ENCODE peak calls at places on chromosomes 7 and 10, in seven cellular contexts. N is heart right ventricle; Q is Karpas-422; X is naive thymus-derived CD8-positive, alpha-beta T cell; O is left ventricle myocardium inferior; K is ELR; J is mesothelial cell of epicardium. B is an unnamed sample.

GRCh38 chr10:69721690-69722310 is 79.9 kb upstream of the COL13A1 start:
- DNase-seq in N (peak), Q (no peak), X (no peak), O (peak), K (no peak), J (no peak), B (peak)

GRCh38 chr10:76428541-76429330 is 997.3 kb downstream of the LRMDA start:
- DNase-seq in N (no peak), Q (no peak), X (no peak), O (no peak), K (peak), J (no peak), B (no peak)

GRCh38 chr7:115973381-115973780 is 57.2 kb downstream of the TFEC start:
- DNase-seq in N (no peak), Q (no peak), X (no peak), O (no peak), K (no peak), J (no peak), B (no peak)

GRCh38 chr7:94041529-94041928 is 37.4 kb upstream of the BET1 start:
- DNase-seq in N (no peak), Q (no peak), X (no peak), O (no peak), K (peak), J (no peak), B (no peak)

GRCh38 chr7:27697861-27698430 is 35.3 kb upstream of the HIBADH start:
- DNase-seq in N (no peak), Q (peak), X (no peak), O (no peak), K (peak), J (no peak), B (peak)

GRCh38 chr7:83934118-83934734 is 260.4 kb downstream of the SEMA3A start:
- DNase-seq in N (no peak), Q (peak), X (no peak), O (no peak), K (peak), J (no peak), B (no peak)

GRCh38 chr7:47638679-47639306 is 56.9 kb upstream of the TNS3 start:
- DNase-seq in N (no peak), Q (no peak), X (no peak), O (no peak), K (no peak), J (no peak), B (peak)

GRCh38 chr10:117360016-117360415 is 15.2 kb downstream of the PDZD8 start:
- DNase-seq in N (no peak), Q (no peak), X (no peak), O (no peak), K (peak), J (no peak), B (no peak)

GRCh38 chr7:135782377-135782776 is 33.8 kb upstream of the FAM180A start:
- DNase-seq in N (no peak), Q (no peak), X (no peak), O (no peak), K (no peak), J (no peak), B (no peak)

GRCh38 chr10:548212-548897 is 141.1 kb downstream of the DIP2C start:
- DNase-seq in N (no peak), Q (no peak), X (no peak), O (no peak), K (no peak), J (no peak), B (no peak)

GRCh38 chr7:12287886-12288285 is 76.8 kb downstream of the TMEM106B start:
- DNase-seq in N (no peak), Q (no peak), X (no peak), O (no peak), K (no peak), J (no peak), B (no peak)

GRCh38 chr10:11468126-11468742 is 143.2 kb downstream of the USP6NL start:
- DNase-seq in N (no peak), Q (no peak), X (no peak), O (no peak), K (peak), J (no peak), B (no peak)

GRCh38 chr10:7424315-7424714 is 13.5 kb upstream of the SFMBT2 start:
- DNase-seq in N (no peak), Q (no peak), X (no peak), O (no peak), K (no peak), J (no peak), B (peak)

GRCh38 chr7:93016681-93017349 is 101.0 kb downstream of the SAMD9 start:
- DNase-seq in N (no peak), Q (no peak), X (no peak), O (no peak), K (no peak), J (no peak), B (no peak)

GRCh38 chr7:94252971-94253370 is 141.7 kb upstream of the COL1A2 start:
- DNase-seq in N (no peak), Q (no peak), X (no peak), O (no peak), K (no peak), J (no peak), B (no peak)

GRCh38 chr7:4683043-4683883 is 1.2 kb downstream of the FOXK1 start:
- DNase-seq in N (peak), Q (no peak), X (no peak), O (peak), K (peak), J (no peak), B (peak)

GRCh38 chr7:50446542-50446960 is 3.6 kb downstream of the FIGNL1 start:
- DNase-seq in N (no peak), Q (no peak), X (no peak), O (no peak), K (peak), J (no peak), B (no peak)

GRCh38 chr7:17674166-17674955 is 265.9 kb downstream of the SNX13 start:
- DNase-seq in N (no peak), Q (no peak), X (no peak), O (no peak), K (no peak), J (no peak), B (no peak)

GRCh38 chr10:71604324-71605018 is 115.1 kb downstream of the C10orf105 start:
- DNase-seq in N (no peak), Q (no peak), X (no peak), O (no peak), K (peak), J (no peak), B (no peak)

GRCh38 chr7:71716741-71717140 is 584.8 kb downstream of the GALNT17 start:
- DNase-seq in N (no peak), Q (no peak), X (no peak), O (no peak), K (no peak), J (no peak), B (no peak)

GRCh38 chr7:70640266-70640833 is 491.6 kb upstream of the GALNT17 start:
- DNase-seq in N (no peak), Q (no peak), X (no peak), O (no peak), K (peak), J (no peak), B (no peak)

GRCh38 chr10:127089446-127089845 is 106.9 kb downstream of the INSYN2A start:
- DNase-seq in N (no peak), Q (no peak), X (no peak), O (no peak), K (no peak), J (no peak), B (no peak)

GRCh38 chr10:49744091-49744685 is 17.9 kb downstream of the OGDHL start:
- DNase-seq in N (no peak), Q (no peak), X (no peak), O (no peak), K (no peak), J (no peak), B (no peak)

GRCh38 chr7:2494191-2495130 is 18.3 kb upstream of the GRIFIN start:
- DNase-seq in N (no peak), Q (no peak), X (no peak), O (peak), K (no peak), J (no peak), B (no peak)

GRCh38 chr10:130301026-130301892 is 165.1 kb downstream of the GLRX3 start:
- DNase-seq in N (peak), Q (no peak), X (peak), O (peak), K (no peak), J (no peak), B (peak)

GRCh38 chr7:131010714-131011436 is 276.9 kb upstream of the KLF14 start:
- DNase-seq in N (no peak), Q (peak), X (no peak), O (no peak), K (peak), J (no peak), B (no peak)

GRCh38 chr7:111933614-111934013 is 272.6 kb downstream of the DOCK4 start:
- DNase-seq in N (no peak), Q (no peak), X (no peak), O (no peak), K (no peak), J (no peak), B (no peak)

GRCh38 chr10:23338155-23338828 is 6.3 kb downstream of the C10orf67 start:
- DNase-seq in N (no peak), Q (no peak), X (no peak), O (no peak), K (peak), J (no peak), B (no peak)

GRCh38 chr10:73044378-73045285 is 52.0 kb downstream of the P4HA1 start:
- DNase-seq in N (no peak), Q (no peak), X (no peak), O (no peak), K (peak), J (no peak), B (no peak)

GRCh38 chr10:114346176-114347031 is 57.9 kb downstream of the AFAP1L2 start:
- DNase-seq in N (no peak), Q (no peak), X (no peak), O (no peak), K (no peak), J (no peak), B (no peak)

GRCh38 chr10:132508497-132509443 is 28.8 kb upstream of the INPP5A start:
- DNase-seq in N (peak), Q (no peak), X (no peak), O (peak), K (peak), J (no peak), B (peak)

GRCh38 chr10:63547628-63548356 is 26.6 kb downstream of the REEP3 start:
- DNase-seq in N (no peak), Q (no peak), X (no peak), O (no peak), K (no peak), J (no peak), B (no peak)